ENCODE peak calls at places on chromosomes 13 and 19, in seven cellular contexts. M is IMR-90, F is neuronal stem cell, A is mesenchymal stem cell, X is H1, C is H9, L is trophoblast cell. R is an unnamed sample.

GRCh38 chr13:110364081-110364480 is 57.0 kb downstream of the COL4A2 start:
- DNase-seq in F (no peak), C (no peak), M (no peak), A (no peak), L (no peak), X (no peak), R (no peak)

GRCh38 chr13:96503481-96503880 is 413.6 kb downstream of the HS6ST3 start:
- DNase-seq in A (no peak), M (no peak), F (no peak), L (no peak), X (no peak), C (no peak), R (no peak)

GRCh38 chr19:16607819-16608218 is 20.2 kb downstream of the MED26 start:
- DNase-seq in M (no peak), X (no peak), C (no peak), L (no peak), A (no peak), F (no peak), R (no peak)

GRCh38 chr13:46405457-46405856 is 18.4 kb upstream of the RUBCNL start:
- DNase-seq in M (no peak), F (no peak), C (no peak), X (no peak), A (no peak), L (no peak), R (no peak)

GRCh38 chr19:3658004-3658822 is 31.6 kb upstream of the CACTIN start:
- DNase-seq in X (no peak), M (no peak), L (no peak), F (no peak), A (no peak), C (no peak), R (no peak)

GRCh38 chr13:101150998-101151397 is 265.3 kb downstream of the NALCN start:
- DNase-seq in A (peak), M (peak), X (no peak), C (no peak), F (no peak), L (no peak), R (peak)

GRCh38 chr13:79861731-79862130 is 380.8 kb downstream of the NDFIP2 start:
- DNase-seq in A (no peak), C (no peak), M (no peak), L (no peak), X (no peak), F (no peak), R (peak)

GRCh38 chr19:7874857-7875393 is 735 bp upstream of the PRR36 start:
- DNase-seq in X (no peak), M (no peak), L (no peak), C (no peak), F (no peak), A (no peak), R (no peak)

GRCh38 chr13:42063105-42063504 is 14.7 kb downstream of the DGKH start:
- DNase-seq in A (no peak), C (no peak), L (no peak), F (no peak), M (no peak), X (no peak), R (peak)

GRCh38 chr13:72255908-72256307 is 388.9 kb upstream of the DACH1 start:
- DNase-seq in L (no peak), X (peak), F (peak), C (peak), A (peak), M (no peak), R (peak)

GRCh38 chr13:26758496-26759155 is 2.0 kb downstream of the GPR12 start:
- DNase-seq in F (no peak), X (no peak), A (no peak), C (no peak), L (no peak), M (no peak), R (no peak)

DNA sequence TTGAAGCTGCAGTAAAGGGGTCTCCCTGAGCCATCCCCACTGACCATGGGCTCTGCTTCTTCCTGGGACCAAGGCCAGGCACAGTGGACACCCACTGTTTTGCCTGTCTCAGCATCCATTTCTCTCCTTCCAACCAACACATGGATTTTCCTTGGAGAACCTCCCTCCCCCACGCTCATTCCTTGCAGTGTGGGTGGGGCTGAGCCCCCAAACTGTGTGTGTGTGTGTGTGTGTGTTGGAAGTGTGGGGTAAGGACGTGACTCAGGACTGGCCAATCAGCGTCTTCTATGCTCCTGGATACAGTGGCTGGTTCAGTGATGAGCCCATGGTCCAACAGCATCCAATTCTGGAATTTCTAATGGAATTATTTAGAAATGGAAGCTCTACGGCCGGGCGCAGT is 18.8 kb downstream of the CEBPA start:
- DNase-seq in C (no peak), X (no peak), L (no peak), F (no peak), M (no peak), A (no peak), R (no peak)
- H3K23ac ChIP-seq in C (no peak), X (no peak), L (no peak), F (no peak), M (no peak), A (no peak), R (no peak)

GRCh38 chr13:33154911-33155310 is 130.6 kb downstream of the STARD13 start:
- DNase-seq in C (no peak), L (no peak), F (no peak), A (no peak), M (no peak), X (no peak), R (no peak)

GRCh38 chr13:33152389-33152788 is 133.2 kb downstream of the STARD13 start:
- DNase-seq in A (no peak), F (no peak), M (no peak), X (no peak), L (peak), C (no peak), R (no peak)

GRCh38 chr13:33150146-33150545 is 133.9 kb downstream of the KL start:
- DNase-seq in A (peak), L (no peak), M (peak), X (no peak), F (no peak), C (no peak), R (no peak)

GRCh38 chr13:33150662-33151061 is 134.4 kb downstream of the KL start:
- DNase-seq in F (no peak), A (no peak), X (no peak), L (no peak), M (no peak), C (no peak), R (no peak)

DNA sequence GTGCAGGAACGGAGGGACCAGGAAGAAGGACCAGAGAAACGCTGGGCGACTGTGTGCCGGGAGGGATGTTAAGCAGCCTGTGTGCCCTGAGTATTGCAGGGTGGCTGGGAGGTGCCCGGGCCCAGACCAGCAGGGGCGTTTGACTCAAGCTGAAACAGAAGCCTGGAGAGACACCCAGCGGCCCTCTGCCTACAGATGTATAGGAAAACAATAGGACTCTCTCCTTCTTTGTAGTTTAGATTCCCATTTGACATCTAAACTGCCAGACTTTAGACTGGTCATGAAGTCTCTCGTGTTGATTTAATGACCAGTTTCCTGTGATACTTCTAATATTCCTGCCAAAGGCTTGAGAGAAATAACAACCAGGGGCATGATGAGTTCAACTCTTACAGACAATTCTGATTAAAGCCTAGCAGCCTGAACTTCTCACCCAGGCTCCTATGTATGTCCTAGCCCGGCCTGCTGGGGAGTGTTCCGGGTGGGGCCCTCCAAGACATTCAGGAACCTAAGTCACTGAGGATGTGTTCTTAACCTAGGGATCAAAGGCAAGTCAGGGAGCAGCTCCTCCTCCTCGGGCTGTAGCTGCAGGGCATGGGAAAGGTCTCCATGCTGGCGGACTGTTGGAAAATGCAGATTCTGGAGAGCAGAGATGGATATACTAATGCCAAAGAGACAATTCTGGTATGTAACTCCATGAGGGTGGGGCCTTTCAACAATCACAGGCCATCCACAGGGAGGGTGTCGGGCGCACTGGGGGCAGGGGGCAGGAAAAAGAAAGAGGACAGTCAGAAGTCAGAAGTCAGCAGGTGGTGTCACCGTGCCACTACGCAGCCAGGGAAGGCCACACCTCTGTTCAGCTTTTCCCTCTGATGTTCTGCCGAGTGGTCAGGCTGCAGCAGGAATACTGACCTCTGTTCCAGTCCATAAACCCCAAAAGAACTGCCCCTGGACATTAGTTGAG is 131.9 kb downstream of the STARD13 start:
- DNase-seq in F (no peak), L (no peak), X (no peak), A (no peak), C (no peak), M (peak), R (no peak)
- H3K4me2 ChIP-seq in F (no peak), L (no peak), X (no peak), A (no peak), C (no peak), M (no peak), R (no peak)

DNA sequence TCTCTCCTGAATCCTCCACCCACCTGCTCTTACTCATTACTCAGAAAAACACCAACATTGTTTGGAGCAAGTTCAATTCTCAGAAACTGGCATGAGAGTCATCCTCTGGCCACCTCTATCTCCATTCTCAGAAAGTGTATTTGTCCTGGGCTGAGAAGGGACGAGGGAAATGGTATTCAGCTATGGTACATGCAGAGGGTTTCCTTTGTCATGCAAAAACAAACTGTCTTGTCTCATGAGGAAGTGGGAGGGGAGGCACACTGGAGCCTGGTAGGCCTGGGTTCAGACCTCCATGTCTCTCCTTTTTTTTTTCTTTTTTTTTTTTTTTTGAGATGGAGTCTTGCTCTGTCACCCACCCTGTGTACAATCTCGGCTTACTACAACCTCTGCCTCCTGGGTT is 31.9 kb upstream of the LILRA2 start:
- DNase-seq in L (no peak), F (no peak), C (no peak), A (no peak), M (no peak), X (no peak), R (no peak)
- H3K9ac ChIP-seq in L (no peak), F (no peak), C (no peak), A (no peak), M (no peak), X (no peak), R (no peak)

DNA sequence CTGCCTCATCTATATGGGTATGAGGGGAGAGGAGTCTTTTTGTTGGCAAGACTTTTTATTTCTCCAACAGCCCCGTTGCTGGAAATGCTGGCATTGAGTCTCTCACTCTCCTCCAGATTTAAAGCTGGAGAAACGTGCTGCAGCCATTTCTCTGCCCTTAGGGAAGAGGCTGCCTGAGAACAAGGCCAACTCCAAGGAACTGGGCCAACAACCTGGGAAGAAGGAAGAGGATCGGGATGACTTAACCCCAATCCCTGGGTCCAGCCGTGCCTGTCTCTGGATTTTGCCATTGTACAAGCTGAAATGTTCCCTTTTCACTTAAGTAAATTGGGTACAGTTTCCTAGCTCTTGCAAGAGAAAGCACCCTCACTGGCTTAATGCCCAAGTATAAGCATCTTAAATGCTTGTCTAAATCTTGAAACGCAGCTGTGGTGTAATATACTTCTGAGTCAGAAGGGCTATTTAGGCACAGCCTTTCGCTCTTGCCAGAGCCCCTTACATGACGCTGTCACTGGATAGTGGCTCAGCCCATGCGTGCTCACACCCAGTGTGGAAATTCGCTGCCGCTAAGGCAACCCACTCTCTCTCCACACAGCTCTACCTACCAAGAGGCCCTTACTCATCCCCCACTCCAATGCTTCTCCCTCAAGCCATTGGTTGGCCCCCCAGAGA is 24.1 kb downstream of the UQCRFS1 start:
- DNase-seq in C (no peak), A (no peak), F (no peak), X (no peak), L (no peak), M (peak), R (no peak)
- H3K23ac ChIP-seq in C (no peak), A (no peak), F (no peak), X (no peak), L (no peak), M (no peak), R (no peak)

DNA sequence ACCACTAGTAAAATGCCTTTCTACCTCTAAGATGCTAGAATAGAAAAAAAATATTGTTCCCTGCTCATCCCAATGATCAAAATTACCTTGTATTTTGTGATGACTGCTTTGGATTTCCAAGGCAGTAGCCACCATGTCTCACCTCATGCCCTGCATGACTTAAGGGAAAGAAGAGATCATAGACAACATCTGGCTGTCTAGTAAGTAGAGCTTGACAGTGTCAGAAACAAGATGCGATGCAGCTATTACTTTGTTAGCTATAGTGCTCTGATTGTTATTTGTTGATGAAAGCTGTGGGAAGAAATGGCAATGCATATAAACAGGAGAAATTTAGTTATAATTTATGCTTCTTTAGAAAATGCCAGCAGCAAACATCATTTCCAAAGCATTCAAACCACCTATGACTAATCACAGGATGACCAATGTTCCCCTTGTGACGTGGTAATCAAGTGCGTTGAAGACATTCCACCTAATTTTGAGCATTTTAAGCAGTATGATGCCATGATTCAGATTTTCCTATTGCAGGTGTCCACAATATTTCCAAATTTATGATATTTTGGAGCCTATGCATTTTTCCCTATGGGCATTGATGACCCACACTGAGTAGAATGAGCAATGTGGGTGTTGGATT is 308.3 kb downstream of the KCNRG start:
- DNase-seq in X (no peak), C (no peak), M (peak), L (peak), A (peak), F (no peak), R (no peak)
- H3K4me2 ChIP-seq in X (no peak), C (no peak), M (peak), L (no peak), A (no peak), F (no peak), R (no peak)

GRCh38 chr13:25169356-25169755 is 2.7 kb downstream of the AMER2 start:
- DNase-seq in C (no peak), L (no peak), X (no peak), A (no peak), F (no peak), M (no peak), R (no peak)

GRCh38 chr13:25168800-25169199 is 3.3 kb downstream of the AMER2 start:
- DNase-seq in A (no peak), F (no peak), C (no peak), L (no peak), M (no peak), X (no peak), R (peak)

GRCh38 chr13:25165664-25166063 is 6.4 kb downstream of the AMER2 start:
- DNase-seq in M (no peak), F (no peak), X (no peak), C (no peak), A (no peak), L (no peak), R (peak)

GRCh38 chr13:25167349-25167748 is 4.7 kb downstream of the AMER2 start:
- DNase-seq in C (no peak), M (no peak), A (no peak), X (no peak), F (no peak), L (no peak), R (no peak)

GRCh38 chr13:25167775-25168174 is 4.3 kb downstream of the AMER2 start:
- DNase-seq in X (no peak), F (no peak), L (no peak), C (no peak), A (no peak), M (no peak), R (no peak)
- H3K9ac ChIP-seq in X (no peak), F (no peak), L (no peak), C (no peak), A (no peak), M (no peak), R (no peak)

GRCh38 chr19:42206871-42207755 is 10.4 kb downstream of the DEDD2 start:
- DNase-seq in L (peak), X (no peak), C (no peak), F (no peak), A (peak), M (peak), R (no peak)
- H3K23ac ChIP-seq in L (no peak), X (no peak), C (no peak), F (no peak), A (no peak), M (peak), R (no peak)

GRCh38 chr19:55674841-55675660 is at the start of gene EPN1:
- DNase-seq in X (peak), F (peak), A (peak), M (peak), C (peak), L (peak), R (peak)

GRCh38 chr19:55672418-55672817 is 2.6 kb upstream of the EPN1 start:
- DNase-seq in C (no peak), M (peak), L (no peak), F (no peak), X (no peak), A (no peak), R (no peak)

GRCh38 chr19:55674459-55674840 is 576 bp upstream of the EPN1 start:
- DNase-seq in F (no peak), M (no peak), A (no peak), L (no peak), C (no peak), X (no peak), R (no peak)

GRCh38 chr19:55673889-55674288 is 1.1 kb upstream of the EPN1 start:
- DNase-seq in L (no peak), X (no peak), F (no peak), M (no peak), C (no peak), A (no peak), R (no peak)

GRCh38 chr19:55673465-55673864 is 1.6 kb upstream of the EPN1 start:
- DNase-seq in L (no peak), X (no peak), M (no peak), C (no peak), A (no peak), F (no peak), R (peak)
- H3K4me2 ChIP-seq in L (no peak), X (peak), M (no peak), C (no peak), A (no peak), F (no peak), R (no peak)

R was measured in mesendoderm.